ENCODE peak calls at places on chromosome 14, in ten cellular contexts. E is sciatic nerve, W is GM13976, A is IMR-90, J is GM20000, Y is GF-D8, X is lung, P is AG04450, T is germinal center, G is Peyer's patch. Q is an unnamed sample.

GRCh38 chr14:73311710-73312035 is 74.4 kb downstream of the PAPLN start:
- DNase-seq in A (no peak), P (no peak), E (no peak), X (no peak), G (no peak), Y (peak; percentile 56), W (no peak), T (no peak), J (no peak), Q (no peak)

GRCh38 chr14:32087173-32087861 is 10.2 kb downstream of the ARHGAP5 start:
- DNase-seq in E (no peak), A (peak; percentile 43), W (no peak), Y (no peak), G (no peak), P (no peak), T (no peak), X (no peak), J (no peak), Q (no peak)

GRCh38 chr14:57066887-57067513 is 201.7 kb downstream of the EXOC5 start:
- DNase-seq in A (peak; percentile 2), P (no peak), W (peak; percentile 52), T (peak; percentile 9), E (no peak), G (peak; percentile 58), X (no peak), J (peak; percentile 43), Y (no peak), Q (peak; percentile 37)

GRCh38 chr14:90986510-90986909 is 73.9 kb downstream of the RPS6KA5 start:
- DNase-seq in E (no peak), T (no peak), G (no peak), W (no peak), P (no peak), Y (no peak), J (no peak), X (no peak), A (no peak), Q (no peak)

GRCh38 chr14:54200726-54201125 is 196.1 kb upstream of the CDKN3 start:
- DNase-seq in G (no peak), W (no peak), Y (no peak), P (no peak), A (peak; percentile 78), J (no peak), X (no peak), E (no peak), T (no peak), Q (no peak)

GRCh38 chr14:79961197-79961596 is 250.1 kb downstream of the DIO2 start:
- DNase-seq in P (no peak), X (no peak), A (no peak), W (no peak), Y (no peak), J (no peak), T (no peak), G (no peak), E (no peak), Q (no peak)

GRCh38 chr14:87833026-87833425 is 160.0 kb downstream of the GALC start:
- DNase-seq in J (no peak), P (no peak), X (no peak), T (no peak), Y (no peak), E (no peak), G (no peak), W (no peak), A (no peak), Q (no peak)

GRCh38 chr14:94088516-94088915 is 7.4 kb downstream of the IFI27L1 start:
- DNase-seq in P (no peak), E (no peak), X (no peak), T (no peak), W (no peak), A (peak; percentile 65), J (no peak), Y (no peak), G (no peak), Q (no peak)

GRCh38 chr14:66746316-66747006 is 238.5 kb downstream of the GPHN start:
- DNase-seq in Y (no peak), A (peak; percentile 58), W (no peak), E (no peak), P (peak; percentile 1), G (no peak), T (peak; percentile 7), X (no peak), J (no peak), Q (no peak)

GRCh38 chr14:103483600-103483999 is 39.0 kb downstream of the CKB start:
- DNase-seq in A (peak; percentile 98), E (no peak), X (no peak), W (no peak), P (peak; percentile 80), J (no peak), Y (no peak), T (no peak), G (peak; percentile 52), Q (no peak)

GRCh38 chr14:64800000-64800399 is 79.7 kb downstream of the SPTB start:
- DNase-seq in X (peak; percentile 57), A (peak; percentile 18), G (no peak), P (no peak), T (peak; percentile 20), J (no peak), Y (no peak), E (no peak), W (no peak), Q (no peak)

GRCh38 chr14:75548544-75548943 is 26.3 kb downstream of the BATF start:
- DNase-seq in X (no peak), G (peak; percentile 70), E (no peak), A (peak; percentile 32), T (no peak), Y (no peak), P (no peak), J (no peak), W (no peak), Q (no peak)

GRCh38 chr14:95331708-95332408 is 12.2 kb upstream of the CLMN start:
- DNase-seq in A (no peak), W (no peak), Y (no peak), J (no peak), T (no peak), E (no peak), X (no peak), G (no peak), P (no peak), Q (no peak)

GRCh38 chr14:74596747-74597456 is 15.1 kb downstream of the LTBP2 start:
- DNase-seq in E (no peak), T (no peak), X (no peak), Y (no peak), P (peak; percentile 73), A (peak; percentile 94), J (no peak), W (no peak), G (no peak), Q (no peak)

GRCh38 chr14:103819503-103820307 is 27.7 kb downstream of the PPP1R13B start:
- DNase-seq in T (no peak), X (peak; percentile 57), W (peak; percentile 35), G (peak; percentile 47), J (peak; percentile 38), Y (no peak), A (no peak), E (peak; percentile 66), P (no peak), Q (peak; percentile 33)